ENCODE peak calls at places on chromosomes 3 and 15, in seven cellular contexts. One of them, this sample, is unnamed.

GRCh38 chr3:144774897-144775296 is 803.3 kb downstream of the DIPK2A start:
- DNase-seq in cardiac muscle cell: no peak
- DNase-seq in stomach: no peak
- DNase-seq in spleen: no peak
- DNase-seq in heart left ventricle: no peak
- DNase-seq in Panc1: no peak
- DNase-seq in MM.1S: no peak
- DNase-seq in this sample: no peak

GRCh38 chr3:110894574-110894973 is 177.0 kb upstream of the NECTIN3 start:
- DNase-seq in cardiac muscle cell: no peak
- DNase-seq in stomach: no peak
- DNase-seq in spleen: no peak
- DNase-seq in heart left ventricle: no peak
- DNase-seq in Panc1: no peak
- DNase-seq in MM.1S: no peak
- DNase-seq in this sample: no peak

GRCh38 chr3:62876064-62876463 is 848 bp upstream of the CADPS start:
- DNase-seq in cardiac muscle cell: peak
- DNase-seq in stomach: no peak
- DNase-seq in spleen: no peak
- DNase-seq in heart left ventricle: no peak
- DNase-seq in Panc1: no peak
- DNase-seq in MM.1S: peak
- DNase-seq in this sample: no peak

GRCh38 chr3:71066356-71066755 is 517.2 kb downstream of the FOXP1 start:
- DNase-seq in cardiac muscle cell: no peak
- DNase-seq in stomach: peak
- DNase-seq in spleen: no peak
- DNase-seq in heart left ventricle: no peak
- DNase-seq in Panc1: no peak
- DNase-seq in MM.1S: no peak
- DNase-seq in this sample: peak

GRCh38 chr15:66644815-66645345 is 57.2 kb upstream of the SMAD6 start:
- DNase-seq in cardiac muscle cell: no peak
- DNase-seq in stomach: no peak
- DNase-seq in spleen: peak
- DNase-seq in heart left ventricle: no peak
- DNase-seq in Panc1: no peak
- DNase-seq in MM.1S: no peak
- DNase-seq in this sample: no peak

GRCh38 chr3:11438636-11439035 is 166.4 kb downstream of the ATG7 start:
- DNase-seq in cardiac muscle cell: no peak
- DNase-seq in stomach: no peak
- DNase-seq in spleen: no peak
- DNase-seq in heart left ventricle: no peak
- DNase-seq in Panc1: no peak
- DNase-seq in MM.1S: no peak
- DNase-seq in this sample: no peak

GRCh38 chr15:78415284-78415683 is 22.7 kb upstream of the IREB2 start:
- DNase-seq in cardiac muscle cell: peak
- DNase-seq in stomach: no peak
- DNase-seq in spleen: no peak
- DNase-seq in heart left ventricle: no peak
- DNase-seq in Panc1: no peak
- DNase-seq in MM.1S: peak
- DNase-seq in this sample: no peak

GRCh38 chr15:92968926-92969664 is 69.0 kb downstream of the CHD2 start:
- DNase-seq in cardiac muscle cell: no peak
- DNase-seq in stomach: no peak
- DNase-seq in spleen: no peak
- DNase-seq in heart left ventricle: no peak
- DNase-seq in Panc1: no peak
- DNase-seq in MM.1S: no peak
- DNase-seq in this sample: no peak

GRCh38 chr3:13515786-13516783 is 32.8 kb upstream of the FBLN2 start:
- DNase-seq in cardiac muscle cell: no peak
- DNase-seq in stomach: no peak
- DNase-seq in spleen: no peak
- DNase-seq in heart left ventricle: peak
- DNase-seq in Panc1: no peak
- DNase-seq in MM.1S: no peak
- DNase-seq in this sample: no peak

GRCh38 chr3:13513051-13513912 is 33.2 kb downstream of the HDAC11 start:
- DNase-seq in cardiac muscle cell: peak
- DNase-seq in stomach: no peak
- DNase-seq in spleen: peak
- DNase-seq in heart left ventricle: peak
- DNase-seq in Panc1: no peak
- DNase-seq in MM.1S: no peak
- DNase-seq in this sample: no peak

GRCh38 chr3:13512451-13512850 is 32.3 kb downstream of the HDAC11 start:
- DNase-seq in cardiac muscle cell: no peak
- DNase-seq in stomach: no peak
- DNase-seq in spleen: peak
- DNase-seq in heart left ventricle: peak
- DNase-seq in Panc1: no peak
- DNase-seq in MM.1S: no peak
- DNase-seq in this sample: no peak

GRCh38 chr3:13515036-13515435 is 33.9 kb upstream of the FBLN2 start:
- DNase-seq in cardiac muscle cell: no peak
- DNase-seq in stomach: no peak
- DNase-seq in spleen: no peak
- DNase-seq in heart left ventricle: no peak
- DNase-seq in Panc1: no peak
- DNase-seq in MM.1S: no peak
- DNase-seq in this sample: no peak

GRCh38 chr3:13513913-13514517 is 33.9 kb downstream of the HDAC11 start:
- DNase-seq in cardiac muscle cell: no peak
- DNase-seq in stomach: peak
- DNase-seq in spleen: peak
- DNase-seq in heart left ventricle: peak
- DNase-seq in Panc1: no peak
- DNase-seq in MM.1S: no peak
- DNase-seq in this sample: no peak
- H3K27ac ChIP-seq in cardiac muscle cell: no peak
- H3K27ac ChIP-seq in stomach: no peak
- H3K27ac ChIP-seq in spleen: no peak
- H3K27ac ChIP-seq in heart left ventricle: no peak
- H3K27ac ChIP-seq in Panc1: no peak
- H3K27ac ChIP-seq in MM.1S: no peak
- H3K27ac ChIP-seq in this sample: no peak

DNA sequence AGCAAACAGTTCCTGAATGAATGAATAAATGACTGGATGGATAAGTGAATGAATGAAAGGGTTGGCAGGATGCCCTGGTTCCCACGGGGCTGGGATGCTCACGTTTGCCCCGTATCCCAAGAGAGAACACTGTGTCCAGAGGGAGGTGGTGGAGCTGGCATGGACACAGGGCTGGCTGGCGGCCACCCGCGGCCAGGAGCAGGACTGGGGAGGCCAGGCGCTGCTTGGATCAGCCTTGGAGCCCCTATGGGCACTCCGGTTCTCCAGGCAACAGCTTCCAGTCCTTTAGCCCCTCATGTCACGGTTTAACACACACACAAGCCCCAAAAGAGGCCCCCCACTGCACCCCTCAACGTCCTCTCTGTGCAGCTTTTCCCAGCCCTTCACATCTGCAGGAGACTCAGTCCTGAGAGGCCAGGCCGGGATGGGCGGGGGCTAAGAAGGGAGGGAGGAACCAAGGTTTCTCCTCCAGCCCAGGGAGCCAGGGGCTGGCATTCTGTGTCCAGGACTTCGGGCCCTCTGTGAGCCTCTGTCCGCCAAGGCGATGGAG is 86.0 kb upstream of the ALDH1L1 start:
- DNase-seq in cardiac muscle cell: no peak
- DNase-seq in stomach: peak
- DNase-seq in spleen: no peak
- DNase-seq in heart left ventricle: peak
- DNase-seq in Panc1: no peak
- DNase-seq in MM.1S: no peak
- DNase-seq in this sample: no peak
- H3K4me3 ChIP-seq in cardiac muscle cell: no peak
- H3K4me3 ChIP-seq in stomach: no peak
- H3K4me3 ChIP-seq in spleen: no peak
- H3K4me3 ChIP-seq in heart left ventricle: no peak
- H3K4me3 ChIP-seq in Panc1: no peak
- H3K4me3 ChIP-seq in MM.1S: no peak
- H3K4me3 ChIP-seq in this sample: no peak

GRCh38 chr15:65369148-65369547 is 8.7 kb downstream of the IGDCC3 start:
- DNase-seq in cardiac muscle cell: no peak
- DNase-seq in stomach: no peak
- DNase-seq in spleen: peak
- DNase-seq in heart left ventricle: no peak
- DNase-seq in Panc1: no peak
- DNase-seq in MM.1S: no peak
- DNase-seq in this sample: no peak
- H3K27ac ChIP-seq in cardiac muscle cell: peak
- H3K27ac ChIP-seq in stomach: no peak
- H3K27ac ChIP-seq in spleen: no peak
- H3K27ac ChIP-seq in heart left ventricle: no peak
- H3K27ac ChIP-seq in Panc1: no peak
- H3K27ac ChIP-seq in MM.1S: no peak
- H3K27ac ChIP-seq in this sample: no peak

DNA sequence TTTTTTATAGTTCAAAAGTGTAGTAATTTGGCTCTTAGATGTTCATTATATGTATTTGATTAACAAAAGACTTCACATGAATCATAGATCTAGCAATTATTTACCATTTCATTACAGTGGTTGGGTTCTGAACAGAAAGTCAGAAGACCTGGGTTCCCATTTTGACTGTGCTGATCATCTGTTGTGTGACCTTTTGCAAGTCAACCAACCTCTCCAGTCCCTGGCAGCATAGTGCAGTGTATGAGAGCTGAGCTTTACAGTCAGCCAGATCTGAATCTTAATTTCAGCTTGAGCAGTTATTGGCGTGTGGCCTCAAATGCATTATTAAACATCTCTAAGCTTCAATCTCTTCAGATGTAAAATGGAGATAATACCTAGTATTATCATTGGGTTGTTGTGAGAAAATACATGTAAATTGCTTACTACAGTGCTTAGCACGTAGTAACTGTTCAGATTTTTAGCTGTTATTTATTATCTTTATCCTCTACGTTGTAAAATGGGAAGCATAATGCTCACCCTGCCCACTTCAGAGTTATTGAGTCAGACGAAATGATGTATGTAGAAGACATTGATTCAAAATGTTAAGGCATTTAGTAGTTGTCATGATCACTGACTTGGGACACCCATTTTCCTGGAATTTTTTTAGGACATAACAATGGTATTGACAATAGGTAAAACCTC is 104.0 kb downstream of the KLHL25 start:
- DNase-seq in cardiac muscle cell: no peak
- DNase-seq in stomach: no peak
- DNase-seq in spleen: no peak
- DNase-seq in heart left ventricle: no peak
- DNase-seq in Panc1: no peak
- DNase-seq in MM.1S: peak
- DNase-seq in this sample: no peak
- H3K4me3 ChIP-seq in cardiac muscle cell: no peak
- H3K4me3 ChIP-seq in stomach: peak
- H3K4me3 ChIP-seq in spleen: peak
- H3K4me3 ChIP-seq in heart left ventricle: peak
- H3K4me3 ChIP-seq in Panc1: no peak
- H3K4me3 ChIP-seq in MM.1S: peak
- H3K4me3 ChIP-seq in this sample: peak

DNA sequence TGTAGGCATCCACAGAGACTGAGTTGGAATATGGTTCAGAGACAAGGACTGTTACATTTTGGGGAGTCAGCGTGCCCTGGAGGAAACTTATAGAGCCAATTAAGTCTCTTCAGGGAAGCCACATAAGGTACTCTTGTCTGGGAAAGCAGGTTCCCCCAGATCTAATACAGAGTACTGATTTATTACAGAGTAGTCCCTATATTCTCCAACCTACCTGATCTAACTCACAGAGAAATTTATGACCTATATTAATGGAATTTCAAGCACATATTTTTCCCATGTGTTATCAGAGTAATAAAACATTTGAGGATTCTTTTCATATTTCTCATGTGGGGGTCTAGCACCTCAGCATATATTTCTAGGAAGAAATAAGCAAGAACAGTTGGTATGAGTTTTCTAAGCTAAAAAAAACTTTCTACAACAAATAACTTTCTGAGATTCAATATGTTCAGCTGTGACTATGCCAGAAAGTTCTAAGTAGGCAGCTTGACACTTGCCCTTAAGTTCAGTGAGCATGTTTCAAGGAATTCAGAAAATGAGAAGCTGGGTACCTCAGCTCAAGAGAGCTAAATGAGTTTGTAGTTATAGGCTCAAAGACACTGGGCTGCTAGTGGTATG is 75.3 kb upstream of the COL8A1 start:
- DNase-seq in cardiac muscle cell: no peak
- DNase-seq in stomach: no peak
- DNase-seq in spleen: no peak
- DNase-seq in heart left ventricle: no peak
- DNase-seq in Panc1: no peak
- DNase-seq in MM.1S: no peak
- DNase-seq in this sample: no peak
- H3K27ac ChIP-seq in cardiac muscle cell: no peak
- H3K27ac ChIP-seq in stomach: no peak
- H3K27ac ChIP-seq in spleen: no peak
- H3K27ac ChIP-seq in heart left ventricle: no peak
- H3K27ac ChIP-seq in Panc1: no peak
- H3K27ac ChIP-seq in MM.1S: no peak
- H3K27ac ChIP-seq in this sample: no peak

This sample was measured in CD8-positive, alpha-beta memory T cell.